ENCODE peak calls at places on chromosomes 12 and 14, in seven cellular contexts. Q is HepG2, V is T47D, P is K562, E is GM12878, O is HCT116, R is H1. L is an unnamed sample.

GRCh38 chr12:51033048-51033447 is 6.9 kb upstream of the SLC11A2 start:
- DNase-seq in O (no peak), E (no peak), R (no peak), V (no peak), P (peak), Q (no peak), L (no peak)

GRCh38 chr14:64279719-64280668 is 14.2 kb downstream of the ESR2 start:
- DNase-seq in R (no peak), O (no peak), V (no peak), Q (no peak), E (no peak), P (peak), L (no peak)

GRCh38 chr14:59107819-59108218 is 80.6 kb upstream of the DAAM1 start:
- DNase-seq in E (no peak), P (no peak), R (no peak), O (no peak), V (no peak), Q (no peak), L (no peak)

GRCh38 chr14:39229222-39229543 is 4.5 kb upstream of the MIA2 start:
- DNase-seq in V (no peak), P (peak), Q (no peak), E (no peak), O (no peak), R (no peak), L (no peak)

GRCh38 chr14:87334997-87335675 is 657.8 kb downstream of the GALC start:
- DNase-seq in V (peak), P (no peak), Q (no peak), O (no peak), R (no peak), E (no peak), L (no peak)

GRCh38 chr12:101027816-101028215 is 182.2 kb downstream of the SLC5A8 start:
- DNase-seq in E (no peak), V (no peak), Q (no peak), P (no peak), O (no peak), R (no peak), L (no peak)

GRCh38 chr12:80121661-80122060 is 22.3 kb downstream of the OTOGL start:
- DNase-seq in V (no peak), E (no peak), O (no peak), Q (no peak), P (no peak), R (no peak), L (no peak)

GRCh38 chr12:99253068-99253467 is 394.5 kb upstream of the GARIN6 start:
- DNase-seq in Q (peak), R (no peak), P (no peak), E (no peak), O (no peak), V (no peak), L (peak)

GRCh38 chr14:70315942-70316341 is 43.5 kb downstream of the COX16 start:
- DNase-seq in Q (no peak), P (no peak), R (no peak), O (no peak), V (no peak), E (no peak), L (no peak)

GRCh38 chr14:70317091-70317968 is 42.2 kb downstream of the COX16 start:
- DNase-seq in Q (no peak), R (no peak), E (no peak), V (no peak), O (no peak), P (no peak), L (no peak)

GRCh38 chr14:70318635-70319013 is 40.9 kb downstream of the COX16 start:
- DNase-seq in V (no peak), O (no peak), R (no peak), E (no peak), Q (no peak), P (no peak), L (no peak)

GRCh38 chr14:70320294-70320693 is 39.2 kb downstream of the COX16 start:
- DNase-seq in P (no peak), E (no peak), Q (no peak), O (no peak), R (no peak), V (no peak), L (no peak)

GRCh38 chr14:70317969-70318634 is 41.4 kb downstream of the COX16 start:
- DNase-seq in P (peak), E (peak), V (peak), Q (peak), O (peak), R (peak), L (peak)
- TF ChIP-seq JUND in P (no peak), E (no peak), V (no peak), Q (peak), O (no peak), R (no peak), L (no peak)

DNA sequence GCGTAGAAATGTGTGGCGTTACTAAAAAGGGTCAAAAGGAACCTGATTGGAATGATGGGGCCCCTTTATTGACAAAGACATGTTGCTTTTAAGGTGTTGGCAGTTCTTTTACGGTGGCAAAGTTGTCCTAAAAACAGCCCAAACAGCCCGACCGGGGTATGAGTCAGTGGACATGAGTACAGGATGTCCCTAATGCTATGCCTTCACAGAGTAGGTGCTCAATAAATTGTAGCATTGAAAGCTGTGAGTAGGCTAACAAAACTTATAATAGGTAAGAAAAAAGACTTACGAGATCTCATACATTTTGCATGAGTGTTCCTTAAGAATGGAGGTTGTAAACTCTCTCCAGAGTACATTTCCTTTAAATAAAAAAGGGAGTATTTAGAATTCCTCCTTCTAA is 2.6 kb downstream of the ELK3 start:
- DNase-seq in O (no peak), V (no peak), Q (no peak), E (no peak), R (no peak), P (no peak), L (no peak)
- TF ChIP-seq JUND in O (peak), V (no peak), Q (no peak), E (no peak), R (no peak), P (no peak), L (peak)

DNA sequence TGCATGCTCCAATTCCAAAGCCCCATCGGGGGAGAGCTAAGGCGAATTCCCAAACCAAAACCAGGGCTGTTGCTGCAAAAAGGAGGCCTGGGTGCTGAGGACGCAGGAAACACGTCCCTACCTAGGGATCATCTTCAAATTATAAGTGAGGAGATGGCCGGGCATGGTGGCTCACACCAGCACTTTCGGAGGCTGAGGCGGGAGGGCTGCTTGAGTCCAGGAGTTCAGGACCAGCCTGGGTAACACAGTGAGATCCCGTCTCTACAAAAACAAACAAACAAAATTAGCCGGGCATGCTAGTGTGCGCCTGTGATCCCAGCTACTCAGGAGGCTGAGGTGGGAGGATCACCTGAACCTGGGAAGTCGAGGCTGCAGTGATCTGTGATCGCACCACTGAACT is 143.2 kb downstream of the CALM1 start:
- DNase-seq in E (no peak), R (no peak), Q (no peak), V (no peak), P (no peak), O (no peak), L (no peak)
- TF ChIP-seq JUND in E (no peak), R (no peak), Q (no peak), V (no peak), P (no peak), O (no peak), L (no peak)

GRCh38 chr14:74976264-74977113 is 21.1 kb upstream of the PGF start:
- DNase-seq in V (no peak), Q (no peak), O (no peak), E (no peak), P (no peak), R (no peak), L (no peak)

GRCh38 chr14:74973905-74974363 is 18.5 kb upstream of the PGF start:
- DNase-seq in Q (peak), E (no peak), P (no peak), V (no peak), O (no peak), R (no peak), L (no peak)

GRCh38 chr14:74973003-74973614 is 17.7 kb upstream of the PGF start:
- DNase-seq in Q (no peak), E (no peak), O (no peak), V (no peak), P (no peak), R (no peak), L (peak)

GRCh38 chr14:74975059-74975810 is 19.8 kb upstream of the PGF start:
- DNase-seq in P (no peak), Q (no peak), O (no peak), E (no peak), V (no peak), R (no peak), L (no peak)

DNA sequence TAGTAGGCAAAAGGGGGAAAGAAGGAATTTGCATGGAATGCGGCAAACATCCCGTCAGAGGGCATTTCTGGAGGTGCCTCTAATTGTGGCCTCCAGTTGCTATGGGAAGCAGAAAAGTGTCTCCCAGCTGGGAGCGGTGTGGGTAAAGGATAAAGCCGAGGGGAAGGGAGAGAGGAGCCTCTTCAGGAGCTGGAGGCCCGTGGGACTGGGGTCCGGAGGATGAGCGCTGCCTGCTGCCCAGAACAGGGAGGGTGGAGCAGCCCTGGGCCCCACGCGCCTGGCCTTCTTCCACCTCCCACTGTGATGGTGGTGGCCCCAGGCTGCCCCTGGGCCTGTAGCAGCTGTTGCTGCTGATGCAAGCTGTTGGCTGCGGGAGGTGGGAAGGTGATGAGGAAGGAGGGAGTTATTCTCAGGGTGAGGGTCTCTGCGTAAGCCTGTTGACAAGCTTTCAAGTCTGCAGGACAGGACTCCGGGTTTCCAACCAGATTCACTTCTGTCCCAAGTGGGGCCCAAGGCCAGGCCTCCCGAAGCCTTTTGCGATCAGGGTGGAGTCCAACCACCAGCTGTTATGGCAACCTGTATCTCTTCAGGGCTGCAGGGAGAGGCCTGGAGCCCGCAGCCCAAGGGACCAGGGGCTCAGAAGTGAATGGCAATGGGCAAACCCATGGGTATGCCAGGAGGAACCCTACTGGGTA is 19.1 kb upstream of the PGF start:
- DNase-seq in Q (no peak), O (no peak), P (no peak), R (no peak), V (no peak), E (no peak), L (no peak)
- TF ChIP-seq JUND in Q (no peak), O (no peak), P (no peak), R (no peak), V (no peak), E (no peak), L (no peak)

DNA sequence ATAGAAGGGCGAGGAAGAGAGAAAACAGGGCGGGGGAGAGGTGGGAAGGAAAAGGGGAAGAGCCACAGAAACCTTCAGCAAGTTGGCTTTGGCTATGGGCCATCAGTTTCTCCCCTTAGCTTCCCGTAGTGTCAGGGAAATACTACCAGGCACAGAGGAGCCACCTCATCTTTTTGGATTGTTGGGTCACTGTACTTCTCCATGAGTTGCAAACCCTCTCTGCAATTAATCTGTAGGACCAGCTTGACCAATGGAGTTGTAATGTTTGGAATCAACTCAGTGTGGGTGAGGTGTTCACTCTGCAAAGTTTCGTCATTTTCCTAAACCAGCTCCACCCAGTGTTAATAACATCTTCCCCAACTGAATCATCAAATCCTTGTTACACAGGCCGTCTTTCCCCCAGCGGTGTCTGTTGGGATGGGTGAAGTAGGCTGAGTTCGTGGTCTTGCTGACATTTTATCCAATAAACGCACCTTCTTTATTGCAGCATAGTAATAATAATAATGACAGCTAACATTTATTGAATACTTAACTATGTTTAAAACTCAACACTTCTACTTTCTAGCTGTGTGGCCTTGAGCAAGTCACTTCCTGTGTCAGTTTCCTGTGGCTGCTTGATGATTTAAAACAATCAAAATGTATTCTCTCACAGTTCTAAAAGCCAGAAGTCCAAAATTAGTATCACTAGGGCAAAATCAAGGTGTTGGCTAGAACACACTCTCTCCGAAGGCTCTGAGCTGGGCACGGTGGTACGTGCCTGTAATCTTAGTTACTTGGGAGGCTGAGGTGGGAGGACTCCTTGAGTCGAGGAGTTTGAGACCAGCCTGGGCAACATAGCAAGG is 8.1 kb upstream of the GLTP start:
- DNase-seq in R (no peak), O (peak), E (peak), V (no peak), P (no peak), Q (no peak), L (no peak)
- TF ChIP-seq JUND in R (no peak), O (no peak), E (no peak), V (no peak), P (no peak), Q (no peak), L (no peak)

GRCh38 chr12:2493086-2493485 is 301.7 kb upstream of the FKBP4 start:
- DNase-seq in O (no peak), V (no peak), E (no peak), P (no peak), R (no peak), Q (no peak), L (no peak)

GRCh38 chr12:2488596-2488995 is 306.2 kb upstream of the FKBP4 start:
- DNase-seq in R (no peak), E (no peak), O (no peak), V (no peak), Q (no peak), P (no peak), L (no peak)

GRCh38 chr12:2489266-2489665 is 305.5 kb upstream of the FKBP4 start:
- DNase-seq in P (no peak), V (no peak), R (no peak), Q (no peak), E (no peak), O (no peak), L (no peak)

GRCh38 chr12:2492166-2492705 is 302.5 kb upstream of the FKBP4 start:
- DNase-seq in V (no peak), P (no peak), E (no peak), Q (no peak), R (no peak), O (no peak), L (no peak)

GRCh38 chr12:2490746-2491145 is 304.0 kb upstream of the FKBP4 start:
- DNase-seq in V (no peak), E (no peak), Q (no peak), P (no peak), O (no peak), R (no peak), L (no peak)
- TF ChIP-seq JUND in V (no peak), E (no peak), Q (no peak), P (no peak), O (no peak), R (no peak), L (no peak)

DNA sequence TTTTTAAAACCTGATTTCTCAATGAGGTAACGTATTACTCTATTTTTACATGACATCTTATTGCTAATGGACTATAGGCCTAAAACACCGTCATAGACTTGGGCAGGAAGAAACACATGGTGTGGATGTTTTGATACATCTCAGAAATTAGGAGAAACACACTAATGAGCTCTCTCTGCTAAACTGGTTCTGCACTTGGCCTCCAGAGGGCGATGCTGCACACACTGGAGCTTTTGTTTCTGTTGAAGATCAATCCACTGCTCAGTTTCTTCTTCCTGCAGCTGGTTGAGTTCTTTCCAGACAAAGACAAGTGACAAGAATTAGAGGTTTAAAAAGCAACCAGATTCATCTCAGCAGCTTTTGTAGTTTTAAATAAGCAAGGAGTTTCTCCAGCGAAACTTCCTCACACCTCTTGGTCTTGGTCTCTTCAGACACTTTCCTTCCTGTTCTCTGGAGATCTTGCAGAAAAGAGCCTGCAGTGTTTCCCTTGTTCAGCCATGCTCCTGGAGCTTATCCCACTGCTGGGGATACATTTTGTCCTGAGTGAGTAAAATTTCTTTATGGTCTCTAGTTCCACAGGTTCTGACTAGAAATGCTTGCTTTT is 178.5 kb upstream of the OR4E1 start:
- DNase-seq in Q (peak), E (no peak), V (no peak), P (peak), R (peak), O (peak), L (peak)
- TF ChIP-seq JUND in Q (no peak), E (no peak), V (no peak), P (no peak), R (no peak), O (no peak), L (no peak)

GRCh38 chr14:74747237-74747636 is 15.9 kb upstream of the YLPM1 start:
- DNase-seq in P (no peak), E (no peak), O (no peak), Q (no peak), V (no peak), R (no peak), L (no peak)
- TF ChIP-seq JUND in P (no peak), E (no peak), O (no peak), Q (no peak), V (no peak), R (no peak), L (no peak)

GRCh38 chr12:25433581-25434325 is 119.3 kb downstream of the LMNTD1 start:
- DNase-seq in V (no peak), R (no peak), O (no peak), P (no peak), E (no peak), Q (no peak), L (no peak)

GRCh38 chr12:25434493-25434892 is 118.6 kb downstream of the LMNTD1 start:
- DNase-seq in Q (no peak), E (no peak), O (no peak), V (no peak), R (no peak), P (no peak), L (no peak)

GRCh38 chr12:25435431-25435830 is 117.7 kb downstream of the LMNTD1 start:
- DNase-seq in E (no peak), O (no peak), P (no peak), R (no peak), V (no peak), Q (no peak), L (no peak)

GRCh38 chr12:25436206-25436912 is 116.7 kb downstream of the LMNTD1 start:
- DNase-seq in O (peak), P (peak), V (peak), R (no peak), Q (peak), E (peak), L (peak)

GRCh38 chr12:25433024-25433423 is 120.1 kb downstream of the LMNTD1 start:
- DNase-seq in V (no peak), Q (no peak), E (no peak), O (no peak), R (no peak), P (no peak), L (no peak)
- TF ChIP-seq JUND in V (no peak), Q (no peak), E (no peak), O (no peak), R (no peak), P (no peak), L (no peak)

GRCh38 chr14:56603648-56604047 is 24.1 kb downstream of the TMEM260 start:
- DNase-seq in O (no peak), Q (no peak), R (no peak), V (no peak), E (no peak), P (peak), L (no peak)

GRCh38 chr14:56608682-56609081 is 29.1 kb downstream of the TMEM260 start:
- DNase-seq in R (no peak), P (no peak), O (peak), E (no peak), V (no peak), Q (no peak), L (no peak)
- TF ChIP-seq JUND in R (no peak), P (no peak), O (no peak), E (no peak), V (no peak), Q (no peak), L (no peak)

L was measured in SK-N-SH.